ENCODE peak calls at places on chromosomes 13 and 19, in six cellular contexts. Z is brain microvascular endothelial cell, O is suprapubic skin, W is GM12865, B is HCT116, S is fibroblast of the conjunctiva. V is an unnamed sample.

GRCh38 chr19:37361994-37362393 is 8.9 kb upstream of the ZNF527 start:
- DNase-seq in B (no peak), S (no peak), W (no peak), Z (peak), O (no peak), V (no peak)

GRCh38 chr19:13091400-13092161 is 11.1 kb downstream of the LYL1 start:
- DNase-seq in W (no peak), O (no peak), S (peak), Z (peak), B (no peak), V (no peak)

GRCh38 chr19:45400192-45400591 is 4.7 kb downstream of the PPP1R13L start:
- DNase-seq in O (no peak), Z (no peak), S (no peak), B (no peak), W (no peak), V (no peak)

GRCh38 chr19:43290568-43291359 is 21.4 kb upstream of the PSG9 start:
- DNase-seq in Z (no peak), W (peak), B (no peak), O (no peak), S (no peak), V (no peak)

GRCh38 chr19:20078696-20079095 is 896 bp downstream of the ZNF90 start:
- DNase-seq in S (no peak), O (no peak), B (no peak), Z (peak), W (no peak), V (no peak)

GRCh38 chr19:5540208-5540607 is 27.5 kb downstream of the TINCR start:
- DNase-seq in B (no peak), O (no peak), Z (no peak), W (no peak), S (no peak), V (no peak)

GRCh38 chr19:23822735-23823134 is 64.0 kb upstream of the ZNF681 start:
- DNase-seq in W (no peak), O (no peak), Z (no peak), B (no peak), S (no peak), V (no peak)

GRCh38 chr19:6737873-6738725 is 719 bp upstream of the GPR108 start:
- DNase-seq in B (no peak), S (peak), O (peak), Z (peak), W (peak), V (peak)

GRCh38 chr13:43196171-43196611 is 172.8 kb downstream of the DNAJC15 start:
- DNase-seq in S (no peak), Z (no peak), W (no peak), O (no peak), B (no peak), V (no peak)

GRCh38 chr13:33388254-33388998 is 102.9 kb upstream of the STARD13 start:
- DNase-seq in W (peak), S (no peak), O (no peak), Z (no peak), B (peak), V (no peak)

GRCh38 chr19:33388231-33388816 is 14.8 kb downstream of the CEBPG start:
- DNase-seq in B (no peak), O (no peak), W (no peak), Z (no peak), S (peak), V (no peak)

GRCh38 chr19:45663800-45664199 is 4.2 kb upstream of the GIPR start:
- DNase-seq in S (no peak), W (no peak), B (no peak), O (no peak), Z (no peak), V (no peak)

GRCh38 chr19:33811246-33811645 is 14.6 kb downstream of the KCTD15 start:
- DNase-seq in O (no peak), S (no peak), B (no peak), Z (no peak), W (no peak), V (no peak)

GRCh38 chr19:49890349-49891311 is 6.1 kb downstream of the IL4I1 start:
- DNase-seq in W (peak), Z (no peak), B (no peak), S (no peak), O (no peak), V (no peak)

GRCh38 chr13:41004875-41005693 is 14.0 kb downstream of the ELF1 start:
- DNase-seq in S (no peak), Z (no peak), W (peak), B (no peak), O (no peak), V (no peak)

GRCh38 chr19:44927746-44928145 is 13.3 kb downstream of the APOC1 start:
- DNase-seq in W (no peak), O (no peak), B (no peak), Z (peak), S (no peak), V (no peak)

GRCh38 chr13:23743269-23743668 is 145.9 kb downstream of the MIPEP start:
- DNase-seq in O (no peak), S (no peak), W (no peak), Z (no peak), B (no peak), V (no peak)

GRCh38 chr13:34207334-34207733 is 389.4 kb downstream of the RFC3 start:
- DNase-seq in B (no peak), Z (peak), O (no peak), W (no peak), S (peak), V (no peak)

GRCh38 chr19:7450243-7451223 is 38.3 kb downstream of the PEX11G start:
- DNase-seq in B (peak), Z (no peak), O (no peak), W (peak), S (peak), V (no peak)

GRCh38 chr19:55488986-55489710 is 912 bp downstream of the SSC5D start:
- DNase-seq in B (no peak), W (no peak), S (no peak), Z (no peak), O (no peak), V (no peak)

GRCh38 chr19:676343-677105 is at the start of gene FSTL3:
- DNase-seq in B (no peak), S (no peak), W (no peak), O (peak), Z (peak), V (no peak)

GRCh38 chr19:10835754-10836477 is at the start of gene TMED1:
- DNase-seq in O (peak), Z (peak), S (peak), W (peak), B (peak), V (peak)

GRCh38 chr19:30785728-30786127 is 413.5 kb downstream of the ZNF536 start:
- DNase-seq in S (no peak), B (no peak), O (no peak), Z (no peak), W (no peak), V (no peak)

GRCh38 chr19:3482507-3483225 is 575 bp downstream of the SMIM44 start:
- DNase-seq in Z (no peak), S (no peak), B (no peak), O (no peak), W (no peak), V (no peak)

GRCh38 chr13:22561581-22561980 is 619.2 kb upstream of the SGCG start:
- DNase-seq in Z (no peak), W (no peak), B (no peak), S (no peak), O (no peak), V (no peak)

GRCh38 chr19:30498707-30499106 is 126.5 kb downstream of the ZNF536 start:
- DNase-seq in Z (no peak), W (no peak), O (no peak), B (no peak), S (no peak), V (no peak)

GRCh38 chr19:2616741-2617392 is 85.6 kb downstream of the GNG7 start:
- DNase-seq in W (no peak), Z (no peak), O (no peak), B (no peak), S (no peak), V (no peak)

GRCh38 chr19:383040-383439 is 25.9 kb downstream of the C2CD4C start:
- DNase-seq in S (no peak), B (no peak), Z (no peak), W (no peak), O (no peak), V (no peak)

GRCh38 chr19:29662604-29663404 is 2.5 kb upstream of the PLEKHF1 start:
- DNase-seq in Z (peak), B (no peak), O (no peak), W (no peak), S (peak), V (no peak)

GRCh38 chr13:63595811-63596210 is 2180.2 kb upstream of the PCDH20 start:
- DNase-seq in B (no peak), Z (no peak), S (no peak), W (no peak), O (no peak), V (no peak)

GRCh38 chr13:93875527-93875926 is 604.0 kb downstream of the DCT start:
- DNase-seq in W (no peak), S (peak), B (no peak), O (no peak), Z (peak), V (no peak)

GRCh38 chr19:4456843-4457653 is 546 bp downstream of the UBXN6 start:
- DNase-seq in Z (peak), O (no peak), W (peak), S (peak), B (no peak), V (no peak)

GRCh38 chr19:56252699-56253422 is 19.7 kb upstream of the EDDM13 start:
- DNase-seq in O (peak), Z (peak), W (peak), B (peak), S (peak), V (peak)

GRCh38 chr13:46232281-46232680 is 20.6 kb downstream of the LRRC63 start:
- DNase-seq in S (no peak), Z (no peak), B (no peak), W (no peak), O (no peak), V (no peak)

GRCh38 chr13:110575322-110576069 is 14.0 kb upstream of the RAB20 start:
- DNase-seq in S (no peak), B (no peak), W (peak), Z (peak), O (no peak), V (peak)

GRCh38 chr13:98384739-98385138 is 192.2 kb downstream of the STK24 start:
- DNase-seq in W (no peak), B (no peak), S (no peak), O (no peak), Z (peak), V (no peak)

GRCh38 chr13:86445584-86446140 is 646.4 kb upstream of the SLITRK6 start:
- DNase-seq in B (no peak), W (no peak), S (no peak), O (no peak), Z (no peak), V (no peak)

V was measured in NCI-H460.